ENCODE peak calls at places on chromosomes 3 and 15, in six cellular contexts. One of them, this sample, is unnamed.

GRCh38 chr15:58987036-58987435 is 427 bp upstream of the RNF111 start:
- DNase-seq in ovary: no peak
- DNase-seq in transverse colon: no peak
- DNase-seq in HepG2: peak
- DNase-seq in stomach: no peak
- DNase-seq in tibial nerve: no peak
- DNase-seq in this sample: no peak

GRCh38 chr15:64536244-64536836 is 76.0 kb downstream of the ZNF609 start:
- DNase-seq in ovary: no peak
- DNase-seq in transverse colon: no peak
- DNase-seq in HepG2: peak
- DNase-seq in stomach: no peak
- DNase-seq in tibial nerve: no peak
- DNase-seq in this sample: no peak

GRCh38 chr3:41075958-41076357 is 123.3 kb upstream of the CTNNB1 start:
- DNase-seq in ovary: no peak
- DNase-seq in transverse colon: no peak
- DNase-seq in HepG2: peak
- DNase-seq in stomach: no peak
- DNase-seq in tibial nerve: no peak
- DNase-seq in this sample: no peak

GRCh38 chr3:46985588-46985987 is 6.1 kb downstream of the NBEAL2 start:
- DNase-seq in ovary: no peak
- DNase-seq in transverse colon: no peak
- DNase-seq in HepG2: no peak
- DNase-seq in stomach: no peak
- DNase-seq in tibial nerve: no peak
- DNase-seq in this sample: no peak

GRCh38 chr3:150760431-150761200 is 2.4 kb downstream of the SIAH2 start:
- DNase-seq in ovary: no peak
- DNase-seq in transverse colon: no peak
- DNase-seq in HepG2: no peak
- DNase-seq in stomach: no peak
- DNase-seq in tibial nerve: no peak
- DNase-seq in this sample: no peak

GRCh38 chr15:76057332-76058000 is 2.3 kb upstream of the TMEM266 start:
- DNase-seq in ovary: no peak
- DNase-seq in transverse colon: peak
- DNase-seq in HepG2: peak
- DNase-seq in stomach: peak
- DNase-seq in tibial nerve: no peak
- DNase-seq in this sample: no peak

GRCh38 chr3:43389388-43390254 is 103.3 kb downstream of the SNRK start:
- DNase-seq in ovary: no peak
- DNase-seq in transverse colon: peak
- DNase-seq in HepG2: peak
- DNase-seq in stomach: peak
- DNase-seq in tibial nerve: no peak
- DNase-seq in this sample: no peak

GRCh38 chr15:76196286-76196948 is 114.9 kb downstream of the ETFA start:
- DNase-seq in ovary: peak
- DNase-seq in transverse colon: peak
- DNase-seq in HepG2: peak
- DNase-seq in stomach: peak
- DNase-seq in tibial nerve: no peak
- DNase-seq in this sample: peak

GRCh38 chr15:52680041-52680391 is 828 bp upstream of the ATOSA start:
- DNase-seq in ovary: no peak
- DNase-seq in transverse colon: no peak
- DNase-seq in HepG2: no peak
- DNase-seq in stomach: no peak
- DNase-seq in tibial nerve: no peak
- DNase-seq in this sample: no peak

GRCh38 chr3:12643010-12643380 is 20.9 kb downstream of the RAF1 start:
- DNase-seq in ovary: no peak
- DNase-seq in transverse colon: no peak
- DNase-seq in HepG2: no peak
- DNase-seq in stomach: no peak
- DNase-seq in tibial nerve: no peak
- DNase-seq in this sample: no peak

GRCh38 chr15:86892774-86893449 is 813.2 kb downstream of the AGBL1 start:
- DNase-seq in ovary: no peak
- DNase-seq in transverse colon: no peak
- DNase-seq in HepG2: no peak
- DNase-seq in stomach: no peak
- DNase-seq in tibial nerve: no peak
- DNase-seq in this sample: no peak

GRCh38 chr15:33994005-33994615 is 25.8 kb downstream of the CHRM5 start:
- DNase-seq in ovary: no peak
- DNase-seq in transverse colon: no peak
- DNase-seq in HepG2: peak
- DNase-seq in stomach: no peak
- DNase-seq in tibial nerve: no peak
- DNase-seq in this sample: no peak

GRCh38 chr3:13162550-13163320 is 89.5 kb upstream of the IQSEC1 start:
- DNase-seq in ovary: no peak
- DNase-seq in transverse colon: no peak
- DNase-seq in HepG2: no peak
- DNase-seq in stomach: no peak
- DNase-seq in tibial nerve: no peak
- DNase-seq in this sample: no peak

GRCh38 chr3:17025594-17026139 is 140.9 kb downstream of the PLCL2 start:
- DNase-seq in ovary: no peak
- DNase-seq in transverse colon: no peak
- DNase-seq in HepG2: no peak
- DNase-seq in stomach: no peak
- DNase-seq in tibial nerve: no peak
- DNase-seq in this sample: no peak

GRCh38 chr15:67307156-67307555 is 52.6 kb downstream of the IQCH start:
- DNase-seq in ovary: no peak
- DNase-seq in transverse colon: no peak
- DNase-seq in HepG2: no peak
- DNase-seq in stomach: no peak
- DNase-seq in tibial nerve: no peak
- DNase-seq in this sample: no peak

GRCh38 chr3:42830437-42831320 is 21.4 kb downstream of the ACKR2 start:
- DNase-seq in ovary: no peak
- DNase-seq in transverse colon: no peak
- DNase-seq in HepG2: peak
- DNase-seq in stomach: no peak
- DNase-seq in tibial nerve: no peak
- DNase-seq in this sample: no peak

GRCh38 chr3:40800343-40800742 is 275.6 kb downstream of the ZNF621 start:
- DNase-seq in ovary: no peak
- DNase-seq in transverse colon: peak
- DNase-seq in HepG2: peak
- DNase-seq in stomach: no peak
- DNase-seq in tibial nerve: no peak
- DNase-seq in this sample: no peak

GRCh38 chr3:16802382-16802781 is 82.4 kb upstream of the PLCL2 start:
- DNase-seq in ovary: no peak
- DNase-seq in transverse colon: no peak
- DNase-seq in HepG2: no peak
- DNase-seq in stomach: no peak
- DNase-seq in tibial nerve: no peak
- DNase-seq in this sample: no peak

GRCh38 chr3:123449986-123450474 is 1.1 kb upstream of the ADCY5 start:
- DNase-seq in ovary: peak
- DNase-seq in transverse colon: peak
- DNase-seq in HepG2: no peak
- DNase-seq in stomach: no peak
- DNase-seq in tibial nerve: no peak
- DNase-seq in this sample: no peak

GRCh38 chr15:68387288-68388143 is 44.4 kb downstream of the ITGA11 start:
- DNase-seq in ovary: no peak
- DNase-seq in transverse colon: no peak
- DNase-seq in HepG2: no peak
- DNase-seq in stomach: peak
- DNase-seq in tibial nerve: no peak
- DNase-seq in this sample: peak

GRCh38 chr3:105869982-105870381 is 1.2 kb upstream of the CBLB start:
- DNase-seq in ovary: no peak
- DNase-seq in transverse colon: no peak
- DNase-seq in HepG2: no peak
- DNase-seq in stomach: no peak
- DNase-seq in tibial nerve: no peak
- DNase-seq in this sample: no peak

GRCh38 chr3:167113466-167113865 is 266.6 kb downstream of the ZBBX start:
- DNase-seq in ovary: no peak
- DNase-seq in transverse colon: no peak
- DNase-seq in HepG2: no peak
- DNase-seq in stomach: no peak
- DNase-seq in tibial nerve: no peak
- DNase-seq in this sample: no peak

GRCh38 chr15:78302579-78302978 is 3.2 kb upstream of the SKIC8 start:
- DNase-seq in ovary: no peak
- DNase-seq in transverse colon: no peak
- DNase-seq in HepG2: no peak
- DNase-seq in stomach: no peak
- DNase-seq in tibial nerve: no peak
- DNase-seq in this sample: no peak

GRCh38 chr15:63439536-63440264 is 58.1 kb upstream of the CA12 start:
- DNase-seq in ovary: no peak
- DNase-seq in transverse colon: no peak
- DNase-seq in HepG2: no peak
- DNase-seq in stomach: no peak
- DNase-seq in tibial nerve: no peak
- DNase-seq in this sample: no peak

GRCh38 chr3:15647629-15648167 is 46.2 kb downstream of the BTD start:
- DNase-seq in ovary: no peak
- DNase-seq in transverse colon: peak
- DNase-seq in HepG2: no peak
- DNase-seq in stomach: no peak
- DNase-seq in tibial nerve: no peak
- DNase-seq in this sample: no peak
- TF ChIP-seq EP300 in ovary: no peak
- TF ChIP-seq EP300 in transverse colon: no peak
- TF ChIP-seq EP300 in HepG2: no peak
- TF ChIP-seq EP300 in stomach: no peak
- TF ChIP-seq EP300 in tibial nerve: no peak
- TF ChIP-seq EP300 in this sample: no peak

GRCh38 chr3:195031574-195032003 is 239.4 kb downstream of the XXYLT1 start:
- DNase-seq in ovary: no peak
- DNase-seq in transverse colon: no peak
- DNase-seq in HepG2: peak
- DNase-seq in stomach: no peak
- DNase-seq in tibial nerve: no peak
- DNase-seq in this sample: no peak

GRCh38 chr3:195032106-195032759 is 238.7 kb downstream of the XXYLT1 start:
- DNase-seq in ovary: no peak
- DNase-seq in transverse colon: no peak
- DNase-seq in HepG2: no peak
- DNase-seq in stomach: no peak
- DNase-seq in tibial nerve: no peak
- DNase-seq in this sample: no peak

GRCh38 chr3:195030791-195031321 is 240.1 kb downstream of the XXYLT1 start:
- DNase-seq in ovary: no peak
- DNase-seq in transverse colon: no peak
- DNase-seq in HepG2: peak
- DNase-seq in stomach: no peak
- DNase-seq in tibial nerve: no peak
- DNase-seq in this sample: no peak

GRCh38 chr3:195025881-195026200 is 245.1 kb downstream of the XXYLT1 start:
- DNase-seq in ovary: no peak
- DNase-seq in transverse colon: no peak
- DNase-seq in HepG2: no peak
- DNase-seq in stomach: peak
- DNase-seq in tibial nerve: no peak
- DNase-seq in this sample: peak

DNA sequence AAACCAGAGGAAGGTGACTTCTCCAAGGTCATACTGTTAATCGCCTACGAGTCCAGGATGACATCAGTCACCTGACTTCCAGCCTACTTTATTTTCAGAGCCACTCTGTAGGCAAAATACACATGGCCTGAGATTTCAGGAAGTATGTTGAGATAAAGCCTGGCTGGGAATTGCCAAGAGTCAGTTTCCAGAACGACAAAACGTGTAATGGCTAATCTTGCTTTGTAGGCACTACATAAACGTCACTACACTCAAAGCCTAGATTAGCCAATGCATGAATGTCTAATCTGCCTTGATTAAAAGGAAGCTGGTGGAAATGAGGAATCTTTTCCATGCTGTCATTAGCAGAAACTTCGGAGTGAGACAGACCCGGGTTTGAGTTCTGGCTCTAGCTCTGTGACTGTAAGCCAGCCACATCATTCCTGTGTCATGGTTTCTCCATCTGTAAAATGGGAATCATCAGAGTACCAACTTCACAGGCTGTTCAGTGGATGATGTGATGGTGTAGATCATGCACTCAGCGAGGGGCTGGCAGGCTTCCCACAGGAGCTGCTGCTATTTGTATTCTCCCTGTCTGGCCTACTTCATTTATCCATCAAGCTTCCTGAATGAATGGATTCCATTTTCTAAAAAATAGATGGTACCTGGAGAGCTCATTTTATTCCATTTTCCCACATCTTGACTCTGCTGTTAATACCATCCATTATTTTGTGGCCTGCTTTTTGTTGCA is 241.9 kb downstream of the XXYLT1 start:
- DNase-seq in ovary: no peak
- DNase-seq in transverse colon: no peak
- DNase-seq in HepG2: peak
- DNase-seq in stomach: peak
- DNase-seq in tibial nerve: no peak
- DNase-seq in this sample: no peak
- TF ChIP-seq EP300 in ovary: no peak
- TF ChIP-seq EP300 in transverse colon: no peak
- TF ChIP-seq EP300 in HepG2: no peak
- TF ChIP-seq EP300 in stomach: no peak
- TF ChIP-seq EP300 in tibial nerve: peak
- TF ChIP-seq EP300 in this sample: no peak

DNA sequence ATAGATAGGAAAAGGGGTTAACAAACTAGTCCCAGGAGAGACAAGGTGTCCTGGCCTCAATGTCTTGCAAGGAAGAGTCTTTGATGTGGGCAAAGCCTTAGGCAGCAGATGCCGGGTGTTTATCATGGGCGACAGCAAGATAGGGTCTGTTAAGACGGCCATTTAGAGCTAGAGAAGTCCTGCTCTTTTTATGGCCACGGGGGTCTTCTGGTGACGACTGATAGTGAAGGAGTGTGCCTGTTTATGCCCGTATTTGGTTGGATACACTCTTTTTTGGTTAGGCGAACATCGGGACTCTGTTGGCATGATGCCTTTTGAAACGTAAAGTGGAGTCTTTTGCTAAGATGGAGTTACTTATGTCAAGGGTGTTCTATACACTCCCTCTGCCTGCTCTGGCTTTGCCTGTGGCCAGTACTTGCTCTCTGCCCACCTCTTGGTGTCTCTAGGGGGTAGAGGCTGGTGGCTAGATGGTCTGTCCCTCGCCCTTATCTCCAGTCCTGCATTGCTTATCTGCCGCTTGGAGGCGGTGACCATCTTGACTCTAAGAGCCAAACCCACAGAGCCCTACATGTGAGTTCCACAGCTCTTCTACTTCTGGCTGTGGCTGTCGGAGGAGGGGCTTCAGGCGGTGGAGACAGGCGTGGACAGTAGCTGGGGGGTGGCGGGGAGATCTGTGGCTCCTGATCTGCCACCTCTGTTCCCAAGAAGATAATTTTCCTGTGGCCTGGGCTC is 55.8 kb upstream of the ZBTB38 start:
- DNase-seq in ovary: no peak
- DNase-seq in transverse colon: no peak
- DNase-seq in HepG2: no peak
- DNase-seq in stomach: no peak
- DNase-seq in tibial nerve: no peak
- DNase-seq in this sample: no peak
- TF ChIP-seq EP300 in ovary: no peak
- TF ChIP-seq EP300 in transverse colon: no peak
- TF ChIP-seq EP300 in HepG2: no peak
- TF ChIP-seq EP300 in stomach: no peak
- TF ChIP-seq EP300 in tibial nerve: no peak
- TF ChIP-seq EP300 in this sample: no peak

GRCh38 chr3:8444883-8445282 is 56.7 kb upstream of the LMCD1 start:
- DNase-seq in ovary: no peak
- DNase-seq in transverse colon: no peak
- DNase-seq in HepG2: no peak
- DNase-seq in stomach: no peak
- DNase-seq in tibial nerve: no peak
- DNase-seq in this sample: no peak
- TF ChIP-seq EP300 in ovary: no peak
- TF ChIP-seq EP300 in transverse colon: no peak
- TF ChIP-seq EP300 in HepG2: no peak
- TF ChIP-seq EP300 in stomach: no peak
- TF ChIP-seq EP300 in tibial nerve: no peak
- TF ChIP-seq EP300 in this sample: no peak

This sample was measured in suprapubic skin.